ENCODE peak calls at places on chromosomes 2 and 18, in five cellular contexts. One of them, this sample, is unnamed.

GRCh38 chr2:79099140-79099686 is 11.4 kb upstream of the REG1B start:
- DNase-seq in AG04449: no peak
- DNase-seq in heart right ventricle: no peak
- DNase-seq in transverse colon: no peak
- DNase-seq in right lobe of liver: no peak
- DNase-seq in this sample: no peak

GRCh38 chr18:43013489-43013888 is 102.0 kb downstream of the RIT2 start:
- DNase-seq in AG04449: no peak
- DNase-seq in heart right ventricle: no peak
- DNase-seq in transverse colon: no peak
- DNase-seq in right lobe of liver: no peak
- DNase-seq in this sample: no peak

GRCh38 chr2:112061299-112061698 is 6.2 kb downstream of the TMEM87B start:
- DNase-seq in AG04449: no peak
- DNase-seq in heart right ventricle: no peak
- DNase-seq in transverse colon: no peak
- DNase-seq in right lobe of liver: no peak
- DNase-seq in this sample: no peak

GRCh38 chr2:71581015-71581414 is 127.7 kb downstream of the DYSF start:
- DNase-seq in AG04449: no peak
- DNase-seq in heart right ventricle: peak; percentile 62
- DNase-seq in transverse colon: no peak
- DNase-seq in right lobe of liver: no peak
- DNase-seq in this sample: no peak

GRCh38 chr2:168166902-168167510 is 80.4 kb downstream of the STK39 start:
- DNase-seq in AG04449: no peak
- DNase-seq in heart right ventricle: no peak
- DNase-seq in transverse colon: no peak
- DNase-seq in right lobe of liver: no peak
- DNase-seq in this sample: no peak

GRCh38 chr18:10353791-10354190 is 100.6 kb upstream of the APCDD1 start:
- DNase-seq in AG04449: peak; percentile 84
- DNase-seq in heart right ventricle: no peak
- DNase-seq in transverse colon: no peak
- DNase-seq in right lobe of liver: no peak
- DNase-seq in this sample: no peak

GRCh38 chr2:99648115-99648850 is 158.5 kb upstream of the REV1 start:
- DNase-seq in AG04449: no peak
- DNase-seq in heart right ventricle: peak; percentile 30
- DNase-seq in transverse colon: no peak
- DNase-seq in right lobe of liver: no peak
- DNase-seq in this sample: no peak

GRCh38 chr2:20487392-20488135 is 40.7 kb downstream of the RHOB start:
- DNase-seq in AG04449: no peak
- DNase-seq in heart right ventricle: no peak
- DNase-seq in transverse colon: no peak
- DNase-seq in right lobe of liver: no peak
- DNase-seq in this sample: no peak

GRCh38 chr2:217091531-217091930 is 231.7 kb upstream of the TNP1 start:
- DNase-seq in AG04449: no peak
- DNase-seq in heart right ventricle: no peak
- DNase-seq in transverse colon: no peak
- DNase-seq in right lobe of liver: no peak
- DNase-seq in this sample: no peak

GRCh38 chr18:53850918-53851317 is 373.6 kb downstream of the MBD2 start:
- DNase-seq in AG04449: no peak
- DNase-seq in heart right ventricle: no peak
- DNase-seq in transverse colon: no peak
- DNase-seq in right lobe of liver: no peak
- DNase-seq in this sample: no peak

GRCh38 chr18:37783771-37784170 is 218.2 kb upstream of the CELF4 start:
- DNase-seq in AG04449: no peak
- DNase-seq in heart right ventricle: no peak
- DNase-seq in transverse colon: no peak
- DNase-seq in right lobe of liver: no peak
- DNase-seq in this sample: no peak

GRCh38 chr18:37779220-37779619 is 213.6 kb upstream of the CELF4 start:
- DNase-seq in AG04449: no peak
- DNase-seq in heart right ventricle: no peak
- DNase-seq in transverse colon: no peak
- DNase-seq in right lobe of liver: no peak
- DNase-seq in this sample: no peak

DNA sequence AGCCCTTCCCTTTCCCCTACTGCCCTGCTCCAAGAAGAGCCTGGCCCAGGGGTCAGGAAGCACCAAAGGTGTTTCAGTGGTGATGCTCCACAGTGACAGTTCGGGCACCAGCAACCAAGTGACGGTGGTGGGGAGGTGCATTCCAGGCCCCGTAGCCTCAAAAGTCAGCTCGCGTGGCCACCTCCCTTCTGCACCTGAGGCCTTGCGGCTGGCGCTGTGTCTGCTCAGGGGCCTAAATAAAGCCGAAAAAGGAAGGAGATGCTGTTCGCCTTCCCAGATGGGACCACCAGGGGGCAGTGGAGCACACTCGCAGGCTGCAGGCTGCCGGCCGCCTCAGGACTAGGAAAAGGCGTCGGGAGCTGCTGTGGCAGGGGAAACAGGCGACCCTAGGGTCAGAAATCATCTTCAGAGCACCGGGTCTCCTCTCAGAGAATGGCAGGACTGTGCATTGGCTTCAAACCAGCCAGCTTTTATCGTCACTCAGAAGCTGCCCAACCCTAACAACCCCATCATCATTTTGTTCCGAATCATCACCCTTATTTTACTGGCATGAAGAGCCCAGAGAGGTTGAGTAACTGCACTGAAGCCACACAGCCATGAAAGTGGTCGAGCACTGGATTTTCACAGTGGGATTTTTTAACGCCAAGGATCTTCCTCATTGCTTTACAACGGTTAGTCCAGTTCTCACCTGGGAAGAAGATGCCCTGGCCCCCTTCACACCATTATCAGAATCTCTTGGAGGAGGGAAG is 213.0 kb upstream of the CELF4 start:
- DNase-seq in AG04449: no peak
- DNase-seq in heart right ventricle: peak; percentile 57
- DNase-seq in transverse colon: peak; percentile 43
- DNase-seq in right lobe of liver: peak; percentile 66
- DNase-seq in this sample: no peak
- TF ChIP-seq CTCF in AG04449: peak; percentile 53
- TF ChIP-seq CTCF in heart right ventricle: peak; percentile 80
- TF ChIP-seq CTCF in transverse colon: peak; percentile 66
- TF ChIP-seq CTCF in right lobe of liver: peak; percentile 72
- TF ChIP-seq CTCF in this sample: peak; percentile 83

DNA sequence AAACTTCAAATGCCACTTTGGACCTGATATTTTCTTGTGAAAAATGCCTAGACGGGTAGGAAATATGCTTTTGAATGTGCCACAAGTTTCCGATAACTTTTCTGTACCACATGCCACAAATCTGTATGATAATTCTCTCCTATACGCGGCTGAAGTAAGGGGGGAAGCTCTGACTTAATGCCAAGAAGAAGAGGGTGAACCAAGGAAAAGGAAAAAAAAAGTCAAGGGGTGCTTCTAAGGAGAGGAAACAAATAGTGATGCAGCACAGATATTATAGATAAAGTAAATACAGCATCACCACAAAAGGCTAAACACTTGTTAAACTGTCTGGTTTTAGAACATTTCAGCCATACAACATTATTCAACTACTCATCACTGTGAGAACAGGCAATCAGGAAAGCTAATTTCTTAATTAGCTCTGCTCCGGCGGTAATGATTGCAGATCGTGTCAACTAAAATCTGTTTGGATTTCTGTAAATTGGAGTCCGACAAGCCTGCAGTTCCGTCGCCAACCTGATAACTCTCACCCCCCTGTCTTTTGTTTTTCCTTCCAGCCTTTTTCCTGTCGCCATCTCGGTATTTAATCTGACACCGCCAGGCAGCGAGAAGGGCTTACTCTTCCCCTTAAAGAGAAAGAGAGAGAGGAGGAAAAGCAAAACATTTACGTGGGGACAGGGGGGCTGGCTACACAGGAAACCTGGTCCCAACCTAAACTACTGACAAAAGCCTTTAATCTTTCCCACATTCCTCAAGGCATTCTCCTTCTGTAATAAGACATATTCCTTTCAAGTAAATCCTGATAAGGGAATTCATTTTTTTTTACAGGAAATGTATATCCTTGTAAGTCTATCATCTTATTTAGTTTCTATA is 67.5 kb downstream of the ZEB2 start:
- DNase-seq in AG04449: no peak
- DNase-seq in heart right ventricle: no peak
- DNase-seq in transverse colon: no peak
- DNase-seq in right lobe of liver: no peak
- DNase-seq in this sample: no peak
- TF ChIP-seq CTCF in AG04449: no peak
- TF ChIP-seq CTCF in heart right ventricle: no peak
- TF ChIP-seq CTCF in transverse colon: peak; percentile 13
- TF ChIP-seq CTCF in right lobe of liver: no peak
- TF ChIP-seq CTCF in this sample: peak; percentile 51

GRCh38 chr2:36355157-36355889 is at the start of gene CRIM1:
- DNase-seq in AG04449: no peak
- DNase-seq in heart right ventricle: peak; percentile 90
- DNase-seq in transverse colon: peak; percentile 92
- DNase-seq in right lobe of liver: peak; percentile 81
- DNase-seq in this sample: peak; percentile 95

GRCh38 chr2:36351291-36352023 is 4.1 kb upstream of the CRIM1 start:
- DNase-seq in AG04449: no peak
- DNase-seq in heart right ventricle: no peak
- DNase-seq in transverse colon: no peak
- DNase-seq in right lobe of liver: no peak
- DNase-seq in this sample: no peak

GRCh38 chr2:36354816-36355156 is 792 bp upstream of the CRIM1 start:
- DNase-seq in AG04449: no peak
- DNase-seq in heart right ventricle: no peak
- DNase-seq in transverse colon: no peak
- DNase-seq in right lobe of liver: no peak
- DNase-seq in this sample: no peak

GRCh38 chr2:36352024-36352398 is 3.6 kb upstream of the CRIM1 start:
- DNase-seq in AG04449: no peak
- DNase-seq in heart right ventricle: no peak
- DNase-seq in transverse colon: no peak
- DNase-seq in right lobe of liver: no peak
- DNase-seq in this sample: no peak

DNA sequence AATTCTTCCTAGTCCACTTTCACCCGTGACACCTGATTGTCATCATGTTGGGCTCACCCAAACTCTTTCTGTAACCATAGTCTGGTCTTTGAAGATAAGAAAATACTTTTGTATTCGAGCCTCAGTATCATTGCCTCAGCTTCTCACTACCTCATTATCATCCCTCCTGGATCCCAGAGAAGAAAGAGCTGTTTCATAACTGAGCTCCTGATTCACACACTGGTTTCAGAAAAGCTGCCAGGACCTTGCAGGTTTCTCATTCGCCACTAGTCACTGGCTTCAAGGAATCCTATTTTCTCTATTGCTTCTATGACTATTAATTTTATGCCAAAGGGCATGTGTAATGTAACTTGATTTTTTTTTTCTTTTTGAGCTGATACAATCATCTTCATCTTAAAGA is 2.9 kb upstream of the CRIM1 start:
- DNase-seq in AG04449: no peak
- DNase-seq in heart right ventricle: no peak
- DNase-seq in transverse colon: no peak
- DNase-seq in right lobe of liver: no peak
- DNase-seq in this sample: no peak
- TF ChIP-seq CTCF in AG04449: no peak
- TF ChIP-seq CTCF in heart right ventricle: no peak
- TF ChIP-seq CTCF in transverse colon: no peak
- TF ChIP-seq CTCF in right lobe of liver: no peak
- TF ChIP-seq CTCF in this sample: no peak

GRCh38 chr2:55048514-55048924 is 1.7 kb downstream of the RTN4 start:
- DNase-seq in AG04449: no peak
- DNase-seq in heart right ventricle: no peak
- DNase-seq in transverse colon: peak; percentile 37
- DNase-seq in right lobe of liver: no peak
- DNase-seq in this sample: no peak
- TF ChIP-seq CTCF in AG04449: peak; percentile 4
- TF ChIP-seq CTCF in heart right ventricle: no peak
- TF ChIP-seq CTCF in transverse colon: no peak
- TF ChIP-seq CTCF in right lobe of liver: no peak
- TF ChIP-seq CTCF in this sample: no peak

DNA sequence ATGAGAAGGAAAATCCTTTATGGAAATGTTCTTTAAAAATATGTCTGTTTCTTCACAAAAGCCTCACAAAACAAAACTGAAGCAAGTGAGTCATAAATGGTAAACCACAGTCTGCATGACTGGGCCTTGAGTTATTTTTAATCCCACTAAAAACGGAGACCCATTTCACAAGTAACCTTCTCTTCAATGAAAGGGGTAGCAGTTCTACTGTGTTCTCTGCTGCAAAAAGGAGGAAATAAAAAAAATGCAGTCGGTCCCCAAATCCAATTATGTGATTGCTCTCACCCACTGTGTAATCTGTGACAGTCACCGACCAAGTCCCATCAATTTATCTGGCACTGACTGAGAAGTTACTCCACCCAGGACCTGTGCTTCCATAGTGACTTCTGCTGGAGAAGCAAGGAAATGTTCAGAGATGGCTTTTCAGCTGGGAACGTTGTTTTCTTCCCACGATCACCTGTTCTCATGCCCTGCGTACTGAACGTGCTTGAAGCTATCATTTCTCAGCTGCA is 79.8 kb upstream of the TMEM200C start:
- DNase-seq in AG04449: peak; percentile 38
- DNase-seq in heart right ventricle: no peak
- DNase-seq in transverse colon: no peak
- DNase-seq in right lobe of liver: no peak
- DNase-seq in this sample: no peak
- TF ChIP-seq CTCF in AG04449: no peak
- TF ChIP-seq CTCF in heart right ventricle: no peak
- TF ChIP-seq CTCF in transverse colon: no peak
- TF ChIP-seq CTCF in right lobe of liver: no peak
- TF ChIP-seq CTCF in this sample: peak; percentile 52

GRCh38 chr2:240664622-240665021 is 18.1 kb downstream of the AQP12B start:
- DNase-seq in AG04449: no peak
- DNase-seq in heart right ventricle: no peak
- DNase-seq in transverse colon: no peak
- DNase-seq in right lobe of liver: no peak
- DNase-seq in this sample: no peak
- TF ChIP-seq CTCF in AG04449: no peak
- TF ChIP-seq CTCF in heart right ventricle: no peak
- TF ChIP-seq CTCF in transverse colon: no peak
- TF ChIP-seq CTCF in right lobe of liver: no peak
- TF ChIP-seq CTCF in this sample: no peak

DNA sequence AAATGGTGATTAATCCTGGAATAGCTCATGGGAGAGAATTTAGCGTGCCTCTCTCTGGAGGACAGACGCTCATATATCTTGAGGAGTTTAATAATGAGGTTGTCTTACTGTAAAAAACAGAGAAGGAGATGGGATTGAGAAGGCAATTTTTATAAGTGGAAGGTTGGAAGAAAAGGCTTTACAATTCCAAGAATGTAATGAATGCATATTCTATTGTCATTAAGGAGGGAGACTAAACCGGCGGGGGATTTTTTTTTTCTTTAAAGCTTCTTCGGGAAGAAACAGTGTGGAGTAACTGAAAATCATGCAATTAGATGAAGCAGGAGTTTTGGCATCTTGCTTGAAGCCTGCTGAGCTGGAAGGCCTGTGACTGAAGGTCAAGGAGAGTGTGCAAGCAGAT is 124.3 kb downstream of the HRH4 start:
- DNase-seq in AG04449: no peak
- DNase-seq in heart right ventricle: no peak
- DNase-seq in transverse colon: no peak
- DNase-seq in right lobe of liver: no peak
- DNase-seq in this sample: no peak
- TF ChIP-seq CTCF in AG04449: no peak
- TF ChIP-seq CTCF in heart right ventricle: no peak
- TF ChIP-seq CTCF in transverse colon: no peak
- TF ChIP-seq CTCF in right lobe of liver: no peak
- TF ChIP-seq CTCF in this sample: no peak

This sample was measured in chondrocyte.